ENCODE peak calls at places on chromosomes 16 and 17, in ten cellular contexts. One of them, this sample, is unnamed.

GRCh38 chr17:27818311-27819170 is 18.2 kb upstream of the NOS2 start:
- DNase-seq in lung: no peak
- DNase-seq in H9: no peak
- DNase-seq in activated naive CD8-positive, alpha-beta T cell treated with anti-CD3 and anti-CD28 coated beads, Interleukin-2, amount 10 ng/mL, durations not matched to agents 7 days and 5 days: no peak
- DNase-seq in lower lobe of right lung: no peak
- DNase-seq in smooth muscle cell of the brain vasculature: no peak
- DNase-seq in AG10803: no peak
- DNase-seq in NCI-H2081 treated with DMSO at 0.1 percent for 48 hours: no peak
- DNase-seq in body of pancreas: no peak
- DNase-seq in GM18507: no peak
- DNase-seq in this sample: no peak

GRCh38 chr16:89749637-89750036 is 28.3 kb downstream of the ZNF276 start:
- DNase-seq in AG10803: no peak
- DNase-seq in smooth muscle cell of the brain vasculature: no peak
- DNase-seq in GM18507: no peak
- DNase-seq in lung: peak
- DNase-seq in body of pancreas: peak
- DNase-seq in lower lobe of right lung: peak
- DNase-seq in NCI-H2081 treated with DMSO at 0.1 percent for 48 hours: no peak
- DNase-seq in H9: no peak
- DNase-seq in activated naive CD8-positive, alpha-beta T cell treated with anti-CD3 and anti-CD28 coated beads, Interleukin-2, amount 10 ng/mL, durations not matched to agents 7 days and 5 days: no peak
- DNase-seq in this sample: peak

GRCh38 chr17:7835818-7836595 is 2.0 kb downstream of the KDM6B start:
- DNase-seq in NCI-H2081 treated with DMSO at 0.1 percent for 48 hours: no peak
- DNase-seq in lung: no peak
- DNase-seq in GM18507: no peak
- DNase-seq in activated naive CD8-positive, alpha-beta T cell treated with anti-CD3 and anti-CD28 coated beads, Interleukin-2, amount 10 ng/mL, durations not matched to agents 7 days and 5 days: peak
- DNase-seq in lower lobe of right lung: peak
- DNase-seq in AG10803: peak
- DNase-seq in smooth muscle cell of the brain vasculature: no peak
- DNase-seq in H9: no peak
- DNase-seq in body of pancreas: peak
- DNase-seq in this sample: no peak

GRCh38 chr17:57956311-57957119 is 1.3 kb upstream of the CUEDC1 start:
- DNase-seq in lung: no peak
- DNase-seq in body of pancreas: no peak
- DNase-seq in lower lobe of right lung: no peak
- DNase-seq in activated naive CD8-positive, alpha-beta T cell treated with anti-CD3 and anti-CD28 coated beads, Interleukin-2, amount 10 ng/mL, durations not matched to agents 7 days and 5 days: peak
- DNase-seq in smooth muscle cell of the brain vasculature: no peak
- DNase-seq in GM18507: peak
- DNase-seq in NCI-H2081 treated with DMSO at 0.1 percent for 48 hours: no peak
- DNase-seq in H9: peak
- DNase-seq in AG10803: no peak
- DNase-seq in this sample: no peak

GRCh38 chr16:77171750-77172635 is 19.0 kb upstream of the MON1B start:
- DNase-seq in activated naive CD8-positive, alpha-beta T cell treated with anti-CD3 and anti-CD28 coated beads, Interleukin-2, amount 10 ng/mL, durations not matched to agents 7 days and 5 days: no peak
- DNase-seq in AG10803: peak
- DNase-seq in lung: no peak
- DNase-seq in smooth muscle cell of the brain vasculature: peak
- DNase-seq in H9: no peak
- DNase-seq in GM18507: no peak
- DNase-seq in lower lobe of right lung: no peak
- DNase-seq in NCI-H2081 treated with DMSO at 0.1 percent for 48 hours: no peak
- DNase-seq in body of pancreas: peak
- DNase-seq in this sample: no peak

GRCh38 chr17:72467841-72468653 is 347.2 kb downstream of the SOX9 start:
- DNase-seq in GM18507: no peak
- DNase-seq in AG10803: peak
- DNase-seq in body of pancreas: peak
- DNase-seq in lung: no peak
- DNase-seq in smooth muscle cell of the brain vasculature: no peak
- DNase-seq in activated naive CD8-positive, alpha-beta T cell treated with anti-CD3 and anti-CD28 coated beads, Interleukin-2, amount 10 ng/mL, durations not matched to agents 7 days and 5 days: no peak
- DNase-seq in NCI-H2081 treated with DMSO at 0.1 percent for 48 hours: no peak
- DNase-seq in lower lobe of right lung: no peak
- DNase-seq in H9: peak
- DNase-seq in this sample: no peak

GRCh38 chr17:77602062-77602746 is 356.3 kb upstream of the TNRC6C start:
- DNase-seq in GM18507: no peak
- DNase-seq in AG10803: peak
- DNase-seq in H9: peak
- DNase-seq in lung: no peak
- DNase-seq in smooth muscle cell of the brain vasculature: peak
- DNase-seq in lower lobe of right lung: no peak
- DNase-seq in activated naive CD8-positive, alpha-beta T cell treated with anti-CD3 and anti-CD28 coated beads, Interleukin-2, amount 10 ng/mL, durations not matched to agents 7 days and 5 days: no peak
- DNase-seq in body of pancreas: peak
- DNase-seq in NCI-H2081 treated with DMSO at 0.1 percent for 48 hours: no peak
- DNase-seq in this sample: no peak

GRCh38 chr16:11414815-11415775 is 69.8 kb downstream of the RMI2 start:
- DNase-seq in GM18507: no peak
- DNase-seq in activated naive CD8-positive, alpha-beta T cell treated with anti-CD3 and anti-CD28 coated beads, Interleukin-2, amount 10 ng/mL, durations not matched to agents 7 days and 5 days: no peak
- DNase-seq in body of pancreas: no peak
- DNase-seq in H9: no peak
- DNase-seq in lower lobe of right lung: no peak
- DNase-seq in NCI-H2081 treated with DMSO at 0.1 percent for 48 hours: no peak
- DNase-seq in AG10803: no peak
- DNase-seq in lung: no peak
- DNase-seq in smooth muscle cell of the brain vasculature: no peak
- DNase-seq in this sample: no peak

GRCh38 chr17:20158580-20158979 is 149.4 kb downstream of the SPECC1 start:
- DNase-seq in AG10803: no peak
- DNase-seq in lung: no peak
- DNase-seq in GM18507: no peak
- DNase-seq in lower lobe of right lung: no peak
- DNase-seq in body of pancreas: no peak
- DNase-seq in activated naive CD8-positive, alpha-beta T cell treated with anti-CD3 and anti-CD28 coated beads, Interleukin-2, amount 10 ng/mL, durations not matched to agents 7 days and 5 days: no peak
- DNase-seq in smooth muscle cell of the brain vasculature: no peak
- DNase-seq in NCI-H2081 treated with DMSO at 0.1 percent for 48 hours: no peak
- DNase-seq in H9: no peak
- DNase-seq in this sample: no peak

GRCh38 chr17:68562736-68563135 is 38.4 kb downstream of the FAM20A start:
- DNase-seq in smooth muscle cell of the brain vasculature: no peak
- DNase-seq in lung: no peak
- DNase-seq in activated naive CD8-positive, alpha-beta T cell treated with anti-CD3 and anti-CD28 coated beads, Interleukin-2, amount 10 ng/mL, durations not matched to agents 7 days and 5 days: no peak
- DNase-seq in H9: no peak
- DNase-seq in lower lobe of right lung: no peak
- DNase-seq in GM18507: no peak
- DNase-seq in NCI-H2081 treated with DMSO at 0.1 percent for 48 hours: no peak
- DNase-seq in body of pancreas: no peak
- DNase-seq in AG10803: peak
- DNase-seq in this sample: no peak

GRCh38 chr16:83353241-83353640 is 454.5 kb upstream of the HSBP1 start:
- DNase-seq in lung: no peak
- DNase-seq in NCI-H2081 treated with DMSO at 0.1 percent for 48 hours: no peak
- DNase-seq in GM18507: no peak
- DNase-seq in AG10803: no peak
- DNase-seq in H9: no peak
- DNase-seq in activated naive CD8-positive, alpha-beta T cell treated with anti-CD3 and anti-CD28 coated beads, Interleukin-2, amount 10 ng/mL, durations not matched to agents 7 days and 5 days: no peak
- DNase-seq in smooth muscle cell of the brain vasculature: no peak
- DNase-seq in lower lobe of right lung: no peak
- DNase-seq in body of pancreas: no peak
- DNase-seq in this sample: no peak

GRCh38 chr17:57114085-57114673 is 29.1 kb downstream of the AKAP1 start:
- DNase-seq in body of pancreas: peak
- DNase-seq in lung: no peak
- DNase-seq in smooth muscle cell of the brain vasculature: no peak
- DNase-seq in activated naive CD8-positive, alpha-beta T cell treated with anti-CD3 and anti-CD28 coated beads, Interleukin-2, amount 10 ng/mL, durations not matched to agents 7 days and 5 days: peak
- DNase-seq in H9: peak
- DNase-seq in AG10803: peak
- DNase-seq in NCI-H2081 treated with DMSO at 0.1 percent for 48 hours: no peak
- DNase-seq in GM18507: peak
- DNase-seq in lower lobe of right lung: no peak
- DNase-seq in this sample: no peak

GRCh38 chr17:27155866-27156265 is 138.0 kb upstream of the WSB1 start:
- DNase-seq in AG10803: no peak
- DNase-seq in lower lobe of right lung: peak
- DNase-seq in GM18507: no peak
- DNase-seq in smooth muscle cell of the brain vasculature: no peak
- DNase-seq in H9: no peak
- DNase-seq in NCI-H2081 treated with DMSO at 0.1 percent for 48 hours: no peak
- DNase-seq in lung: no peak
- DNase-seq in activated naive CD8-positive, alpha-beta T cell treated with anti-CD3 and anti-CD28 coated beads, Interleukin-2, amount 10 ng/mL, durations not matched to agents 7 days and 5 days: no peak
- DNase-seq in body of pancreas: no peak
- DNase-seq in this sample: no peak

GRCh38 chr16:56866955-56867830 is 2.2 kb downstream of the SLC12A3 start:
- DNase-seq in H9: no peak
- DNase-seq in lower lobe of right lung: no peak
- DNase-seq in lung: no peak
- DNase-seq in activated naive CD8-positive, alpha-beta T cell treated with anti-CD3 and anti-CD28 coated beads, Interleukin-2, amount 10 ng/mL, durations not matched to agents 7 days and 5 days: no peak
- DNase-seq in NCI-H2081 treated with DMSO at 0.1 percent for 48 hours: no peak
- DNase-seq in smooth muscle cell of the brain vasculature: peak
- DNase-seq in AG10803: peak
- DNase-seq in body of pancreas: peak
- DNase-seq in GM18507: peak
- DNase-seq in this sample: no peak

GRCh38 chr17:49359990-49360795 is 1.9 kb downstream of the ZNF652 start:
- DNase-seq in NCI-H2081 treated with DMSO at 0.1 percent for 48 hours: no peak
- DNase-seq in activated naive CD8-positive, alpha-beta T cell treated with anti-CD3 and anti-CD28 coated beads, Interleukin-2, amount 10 ng/mL, durations not matched to agents 7 days and 5 days: no peak
- DNase-seq in lower lobe of right lung: no peak
- DNase-seq in body of pancreas: no peak
- DNase-seq in smooth muscle cell of the brain vasculature: no peak
- DNase-seq in lung: no peak
- DNase-seq in H9: peak
- DNase-seq in GM18507: no peak
- DNase-seq in AG10803: no peak
- DNase-seq in this sample: no peak

GRCh38 chr17:5879424-5879823 is 190.8 kb upstream of the WSCD1 start:
- DNase-seq in activated naive CD8-positive, alpha-beta T cell treated with anti-CD3 and anti-CD28 coated beads, Interleukin-2, amount 10 ng/mL, durations not matched to agents 7 days and 5 days: no peak
- DNase-seq in NCI-H2081 treated with DMSO at 0.1 percent for 48 hours: no peak
- DNase-seq in lung: no peak
- DNase-seq in smooth muscle cell of the brain vasculature: no peak
- DNase-seq in AG10803: no peak
- DNase-seq in H9: no peak
- DNase-seq in body of pancreas: no peak
- DNase-seq in GM18507: no peak
- DNase-seq in lower lobe of right lung: no peak
- DNase-seq in this sample: no peak

GRCh38 chr17:41322264-41322902 is 6.9 kb upstream of the KRTAP17-1 start:
- DNase-seq in smooth muscle cell of the brain vasculature: no peak
- DNase-seq in NCI-H2081 treated with DMSO at 0.1 percent for 48 hours: peak
- DNase-seq in AG10803: peak
- DNase-seq in H9: no peak
- DNase-seq in lung: no peak
- DNase-seq in body of pancreas: peak
- DNase-seq in GM18507: no peak
- DNase-seq in activated naive CD8-positive, alpha-beta T cell treated with anti-CD3 and anti-CD28 coated beads, Interleukin-2, amount 10 ng/mL, durations not matched to agents 7 days and 5 days: no peak
- DNase-seq in lower lobe of right lung: no peak
- DNase-seq in this sample: no peak

GRCh38 chr16:2950400-2950724 is 13.7 kb upstream of the KREMEN2 start:
- DNase-seq in activated naive CD8-positive, alpha-beta T cell treated with anti-CD3 and anti-CD28 coated beads, Interleukin-2, amount 10 ng/mL, durations not matched to agents 7 days and 5 days: no peak
- DNase-seq in AG10803: no peak
- DNase-seq in H9: no peak
- DNase-seq in body of pancreas: no peak
- DNase-seq in NCI-H2081 treated with DMSO at 0.1 percent for 48 hours: no peak
- DNase-seq in lower lobe of right lung: no peak
- DNase-seq in lung: no peak
- DNase-seq in smooth muscle cell of the brain vasculature: no peak
- DNase-seq in GM18507: no peak
- DNase-seq in this sample: no peak

GRCh38 chr17:15440347-15440746 is 27.1 kb downstream of the CDRT4 start:
- DNase-seq in body of pancreas: peak
- DNase-seq in smooth muscle cell of the brain vasculature: no peak
- DNase-seq in lung: no peak
- DNase-seq in GM18507: no peak
- DNase-seq in activated naive CD8-positive, alpha-beta T cell treated with anti-CD3 and anti-CD28 coated beads, Interleukin-2, amount 10 ng/mL, durations not matched to agents 7 days and 5 days: no peak
- DNase-seq in NCI-H2081 treated with DMSO at 0.1 percent for 48 hours: no peak
- DNase-seq in H9: no peak
- DNase-seq in lower lobe of right lung: no peak
- DNase-seq in AG10803: no peak
- DNase-seq in this sample: no peak

GRCh38 chr17:81322271-81323082 is 27.4 kb upstream of the SLC38A10 start:
- DNase-seq in GM18507: peak
- DNase-seq in AG10803: peak
- DNase-seq in NCI-H2081 treated with DMSO at 0.1 percent for 48 hours: no peak
- DNase-seq in body of pancreas: peak
- DNase-seq in lower lobe of right lung: no peak
- DNase-seq in smooth muscle cell of the brain vasculature: no peak
- DNase-seq in H9: no peak
- DNase-seq in activated naive CD8-positive, alpha-beta T cell treated with anti-CD3 and anti-CD28 coated beads, Interleukin-2, amount 10 ng/mL, durations not matched to agents 7 days and 5 days: peak
- DNase-seq in lung: no peak
- DNase-seq in this sample: no peak

GRCh38 chr16:57798267-57798810 is 4.0 kb downstream of the KIFC3 start:
- DNase-seq in smooth muscle cell of the brain vasculature: no peak
- DNase-seq in body of pancreas: no peak
- DNase-seq in GM18507: no peak
- DNase-seq in lung: no peak
- DNase-seq in H9: no peak
- DNase-seq in NCI-H2081 treated with DMSO at 0.1 percent for 48 hours: no peak
- DNase-seq in lower lobe of right lung: peak
- DNase-seq in activated naive CD8-positive, alpha-beta T cell treated with anti-CD3 and anti-CD28 coated beads, Interleukin-2, amount 10 ng/mL, durations not matched to agents 7 days and 5 days: no peak
- DNase-seq in AG10803: no peak
- DNase-seq in this sample: no peak

GRCh38 chr17:12730421-12730820 is 58.9 kb upstream of the ARHGAP44 start:
- DNase-seq in AG10803: no peak
- DNase-seq in smooth muscle cell of the brain vasculature: no peak
- DNase-seq in lung: no peak
- DNase-seq in lower lobe of right lung: no peak
- DNase-seq in GM18507: no peak
- DNase-seq in activated naive CD8-positive, alpha-beta T cell treated with anti-CD3 and anti-CD28 coated beads, Interleukin-2, amount 10 ng/mL, durations not matched to agents 7 days and 5 days: no peak
- DNase-seq in H9: no peak
- DNase-seq in NCI-H2081 treated with DMSO at 0.1 percent for 48 hours: no peak
- DNase-seq in body of pancreas: no peak
- DNase-seq in this sample: no peak

GRCh38 chr17:83024205-83024971 is 55.0 kb upstream of the METRNL start:
- DNase-seq in body of pancreas: no peak
- DNase-seq in activated naive CD8-positive, alpha-beta T cell treated with anti-CD3 and anti-CD28 coated beads, Interleukin-2, amount 10 ng/mL, durations not matched to agents 7 days and 5 days: peak
- DNase-seq in lower lobe of right lung: no peak
- DNase-seq in NCI-H2081 treated with DMSO at 0.1 percent for 48 hours: no peak
- DNase-seq in lung: no peak
- DNase-seq in smooth muscle cell of the brain vasculature: no peak
- DNase-seq in H9: peak
- DNase-seq in GM18507: no peak
- DNase-seq in AG10803: no peak
- DNase-seq in this sample: no peak

GRCh38 chr17:13374203-13375143 is 227.3 kb downstream of the HS3ST3A1 start:
- DNase-seq in H9: no peak
- DNase-seq in GM18507: no peak
- DNase-seq in lung: no peak
- DNase-seq in activated naive CD8-positive, alpha-beta T cell treated with anti-CD3 and anti-CD28 coated beads, Interleukin-2, amount 10 ng/mL, durations not matched to agents 7 days and 5 days: no peak
- DNase-seq in AG10803: peak
- DNase-seq in body of pancreas: no peak
- DNase-seq in NCI-H2081 treated with DMSO at 0.1 percent for 48 hours: no peak
- DNase-seq in lower lobe of right lung: no peak
- DNase-seq in smooth muscle cell of the brain vasculature: no peak
- DNase-seq in this sample: no peak

GRCh38 chr16:66926171-66926570 is 836 bp upstream of the RRAD start:
- DNase-seq in body of pancreas: no peak
- DNase-seq in lower lobe of right lung: no peak
- DNase-seq in GM18507: no peak
- DNase-seq in H9: no peak
- DNase-seq in smooth muscle cell of the brain vasculature: no peak
- DNase-seq in lung: no peak
- DNase-seq in NCI-H2081 treated with DMSO at 0.1 percent for 48 hours: no peak
- DNase-seq in activated naive CD8-positive, alpha-beta T cell treated with anti-CD3 and anti-CD28 coated beads, Interleukin-2, amount 10 ng/mL, durations not matched to agents 7 days and 5 days: no peak
- DNase-seq in AG10803: no peak
- DNase-seq in this sample: no peak

GRCh38 chr16:30051518-30051917 is 14.0 kb upstream of the ALDOA start:
- DNase-seq in GM18507: no peak
- DNase-seq in lower lobe of right lung: no peak
- DNase-seq in H9: no peak
- DNase-seq in NCI-H2081 treated with DMSO at 0.1 percent for 48 hours: no peak
- DNase-seq in smooth muscle cell of the brain vasculature: no peak
- DNase-seq in AG10803: peak
- DNase-seq in activated naive CD8-positive, alpha-beta T cell treated with anti-CD3 and anti-CD28 coated beads, Interleukin-2, amount 10 ng/mL, durations not matched to agents 7 days and 5 days: no peak
- DNase-seq in lung: no peak
- DNase-seq in body of pancreas: no peak
- DNase-seq in this sample: no peak

GRCh38 chr17:59456428-59456827 is 109.0 kb upstream of the DHX40 start:
- DNase-seq in NCI-H2081 treated with DMSO at 0.1 percent for 48 hours: no peak
- DNase-seq in lung: no peak
- DNase-seq in smooth muscle cell of the brain vasculature: no peak
- DNase-seq in GM18507: no peak
- DNase-seq in activated naive CD8-positive, alpha-beta T cell treated with anti-CD3 and anti-CD28 coated beads, Interleukin-2, amount 10 ng/mL, durations not matched to agents 7 days and 5 days: no peak
- DNase-seq in body of pancreas: no peak
- DNase-seq in H9: no peak
- DNase-seq in AG10803: no peak
- DNase-seq in lower lobe of right lung: no peak
- DNase-seq in this sample: no peak

GRCh38 chr16:25126820-25127232 is 15.3 kb downstream of the LCMT1 start:
- DNase-seq in lower lobe of right lung: no peak
- DNase-seq in smooth muscle cell of the brain vasculature: peak
- DNase-seq in H9: no peak
- DNase-seq in lung: peak
- DNase-seq in AG10803: peak
- DNase-seq in body of pancreas: peak
- DNase-seq in GM18507: no peak
- DNase-seq in activated naive CD8-positive, alpha-beta T cell treated with anti-CD3 and anti-CD28 coated beads, Interleukin-2, amount 10 ng/mL, durations not matched to agents 7 days and 5 days: no peak
- DNase-seq in NCI-H2081 treated with DMSO at 0.1 percent for 48 hours: no peak
- DNase-seq in this sample: no peak